ENCODE peak calls at places on chromosomes 3 and 15, in seven cellular contexts. One of them, this sample, is unnamed.

GRCh38 chr15:78034495-78035191 is 42.9 kb downstream of the TBC1D2B start:
- DNase-seq in hypothalamus: no peak
- DNase-seq in NCI-H69: peak
- DNase-seq in COR-L47: no peak
- DNase-seq in activated CD4-positive, alpha-beta T cell treated with anti-CD3 and anti-CD28 coated beads, Interleukin-2, amount 50 U/mL, for 1 hour: peak
- DNase-seq in Calu3: no peak
- DNase-seq in stimulated activated CD4-positive, alpha-beta T cell treated with anti-CD3 and anti-CD28 coated beads, Interleukin-2, amount 100 ng/mL, for 48 hours: peak
- DNase-seq in this sample: no peak

GRCh38 chr15:39188930-39189329 is 391.9 kb upstream of the THBS1 start:
- DNase-seq in stimulated activated CD4-positive, alpha-beta T cell treated with anti-CD3 and anti-CD28 coated beads, Interleukin-2, amount 100 ng/mL, for 48 hours: no peak
- DNase-seq in activated CD4-positive, alpha-beta T cell treated with anti-CD3 and anti-CD28 coated beads, Interleukin-2, amount 50 U/mL, for 1 hour: no peak
- DNase-seq in Calu3: no peak
- DNase-seq in COR-L47: no peak
- DNase-seq in NCI-H69: no peak
- DNase-seq in hypothalamus: no peak
- DNase-seq in this sample: no peak

GRCh38 chr3:99902091-99902490 is 84.4 kb downstream of the CMSS1 start:
- DNase-seq in activated CD4-positive, alpha-beta T cell treated with anti-CD3 and anti-CD28 coated beads, Interleukin-2, amount 50 U/mL, for 1 hour: no peak
- DNase-seq in Calu3: no peak
- DNase-seq in NCI-H69: peak
- DNase-seq in stimulated activated CD4-positive, alpha-beta T cell treated with anti-CD3 and anti-CD28 coated beads, Interleukin-2, amount 100 ng/mL, for 48 hours: no peak
- DNase-seq in COR-L47: no peak
- DNase-seq in hypothalamus: no peak
- DNase-seq in this sample: no peak

GRCh38 chr3:174101244-174101643 is 703.7 kb downstream of the NLGN1 start:
- DNase-seq in Calu3: peak
- DNase-seq in activated CD4-positive, alpha-beta T cell treated with anti-CD3 and anti-CD28 coated beads, Interleukin-2, amount 50 U/mL, for 1 hour: no peak
- DNase-seq in NCI-H69: peak
- DNase-seq in hypothalamus: no peak
- DNase-seq in stimulated activated CD4-positive, alpha-beta T cell treated with anti-CD3 and anti-CD28 coated beads, Interleukin-2, amount 100 ng/mL, for 48 hours: no peak
- DNase-seq in COR-L47: peak
- DNase-seq in this sample: peak

GRCh38 chr15:32641517-32642059 is at the start of gene SCG5:
- DNase-seq in COR-L47: peak
- DNase-seq in Calu3: no peak
- DNase-seq in stimulated activated CD4-positive, alpha-beta T cell treated with anti-CD3 and anti-CD28 coated beads, Interleukin-2, amount 100 ng/mL, for 48 hours: no peak
- DNase-seq in activated CD4-positive, alpha-beta T cell treated with anti-CD3 and anti-CD28 coated beads, Interleukin-2, amount 50 U/mL, for 1 hour: no peak
- DNase-seq in hypothalamus: peak
- DNase-seq in NCI-H69: peak
- DNase-seq in this sample: peak

GRCh38 chr3:14764331-14765064 is 54.3 kb upstream of the FGD5 start:
- DNase-seq in COR-L47: no peak
- DNase-seq in hypothalamus: no peak
- DNase-seq in stimulated activated CD4-positive, alpha-beta T cell treated with anti-CD3 and anti-CD28 coated beads, Interleukin-2, amount 100 ng/mL, for 48 hours: no peak
- DNase-seq in activated CD4-positive, alpha-beta T cell treated with anti-CD3 and anti-CD28 coated beads, Interleukin-2, amount 50 U/mL, for 1 hour: no peak
- DNase-seq in Calu3: no peak
- DNase-seq in NCI-H69: no peak
- DNase-seq in this sample: no peak

GRCh38 chr3:57091471-57091870 is 31.0 kb downstream of the SPATA12 start:
- DNase-seq in stimulated activated CD4-positive, alpha-beta T cell treated with anti-CD3 and anti-CD28 coated beads, Interleukin-2, amount 100 ng/mL, for 48 hours: no peak
- DNase-seq in activated CD4-positive, alpha-beta T cell treated with anti-CD3 and anti-CD28 coated beads, Interleukin-2, amount 50 U/mL, for 1 hour: no peak
- DNase-seq in COR-L47: no peak
- DNase-seq in NCI-H69: no peak
- DNase-seq in Calu3: no peak
- DNase-seq in hypothalamus: no peak
- DNase-seq in this sample: no peak

GRCh38 chr3:57929988-57930387 is 78.2 kb upstream of the FLNB start:
- DNase-seq in activated CD4-positive, alpha-beta T cell treated with anti-CD3 and anti-CD28 coated beads, Interleukin-2, amount 50 U/mL, for 1 hour: no peak
- DNase-seq in Calu3: no peak
- DNase-seq in COR-L47: no peak
- DNase-seq in stimulated activated CD4-positive, alpha-beta T cell treated with anti-CD3 and anti-CD28 coated beads, Interleukin-2, amount 100 ng/mL, for 48 hours: no peak
- DNase-seq in NCI-H69: no peak
- DNase-seq in hypothalamus: no peak
- DNase-seq in this sample: no peak

GRCh38 chr15:69080203-69080957 is 65.9 kb downstream of the NOX5 start:
- DNase-seq in activated CD4-positive, alpha-beta T cell treated with anti-CD3 and anti-CD28 coated beads, Interleukin-2, amount 50 U/mL, for 1 hour: no peak
- DNase-seq in stimulated activated CD4-positive, alpha-beta T cell treated with anti-CD3 and anti-CD28 coated beads, Interleukin-2, amount 100 ng/mL, for 48 hours: no peak
- DNase-seq in Calu3: no peak
- DNase-seq in NCI-H69: peak
- DNase-seq in hypothalamus: no peak
- DNase-seq in COR-L47: peak
- DNase-seq in this sample: no peak

GRCh38 chr3:139302084-139302800 is 41.6 kb upstream of the MRPS22 start:
- DNase-seq in COR-L47: no peak
- DNase-seq in NCI-H69: no peak
- DNase-seq in activated CD4-positive, alpha-beta T cell treated with anti-CD3 and anti-CD28 coated beads, Interleukin-2, amount 50 U/mL, for 1 hour: no peak
- DNase-seq in Calu3: peak
- DNase-seq in stimulated activated CD4-positive, alpha-beta T cell treated with anti-CD3 and anti-CD28 coated beads, Interleukin-2, amount 100 ng/mL, for 48 hours: no peak
- DNase-seq in hypothalamus: no peak
- DNase-seq in this sample: no peak

GRCh38 chr15:91603681-91604080 is 249.8 kb upstream of the SLCO3A1 start:
- DNase-seq in activated CD4-positive, alpha-beta T cell treated with anti-CD3 and anti-CD28 coated beads, Interleukin-2, amount 50 U/mL, for 1 hour: no peak
- DNase-seq in NCI-H69: no peak
- DNase-seq in hypothalamus: no peak
- DNase-seq in Calu3: no peak
- DNase-seq in stimulated activated CD4-positive, alpha-beta T cell treated with anti-CD3 and anti-CD28 coated beads, Interleukin-2, amount 100 ng/mL, for 48 hours: no peak
- DNase-seq in COR-L47: no peak
- DNase-seq in this sample: no peak

GRCh38 chr3:29156071-29156715 is 124.7 kb upstream of the RBMS3 start:
- DNase-seq in activated CD4-positive, alpha-beta T cell treated with anti-CD3 and anti-CD28 coated beads, Interleukin-2, amount 50 U/mL, for 1 hour: no peak
- DNase-seq in COR-L47: no peak
- DNase-seq in Calu3: no peak
- DNase-seq in hypothalamus: no peak
- DNase-seq in NCI-H69: peak
- DNase-seq in stimulated activated CD4-positive, alpha-beta T cell treated with anti-CD3 and anti-CD28 coated beads, Interleukin-2, amount 100 ng/mL, for 48 hours: no peak
- DNase-seq in this sample: no peak

This sample was measured in NCI-H748 treated with DMSO at 0.1 percent for 48 hours.